ENCODE peak calls at places on chromosomes 11 and 22, in seven cellular contexts. One of them, this sample, is unnamed.

GRCh38 chr11:68448604-68449011 is 11.9 kb upstream of the PPP6R3 start:
- DNase-seq in kidney: peak; percentile 76
- DNase-seq in IMR-90: no peak
- DNase-seq in pancreas: no peak
- DNase-seq in mucosa of descending colon: no peak
- DNase-seq in AG04450: no peak
- DNase-seq in colonic mucosa: no peak
- DNase-seq in this sample: no peak

GRCh38 chr11:8257003-8257664 is 6.5 kb downstream of the LMO1 start:
- DNase-seq in IMR-90: no peak
- DNase-seq in mucosa of descending colon: no peak
- DNase-seq in AG04450: no peak
- DNase-seq in kidney: no peak
- DNase-seq in pancreas: no peak
- DNase-seq in colonic mucosa: no peak
- DNase-seq in this sample: no peak

GRCh38 chr11:64298966-64299846 is 952 bp upstream of the CATSPERZ start:
- DNase-seq in mucosa of descending colon: no peak
- DNase-seq in IMR-90: no peak
- DNase-seq in AG04450: no peak
- DNase-seq in pancreas: peak; percentile 81
- DNase-seq in colonic mucosa: peak; percentile 65
- DNase-seq in kidney: peak; percentile 85
- DNase-seq in this sample: no peak

GRCh38 chr11:129315781-129316579 is 59.7 kb upstream of the BARX2 start:
- DNase-seq in colonic mucosa: peak; percentile 87
- DNase-seq in kidney: no peak
- DNase-seq in AG04450: no peak
- DNase-seq in IMR-90: no peak
- DNase-seq in pancreas: peak; percentile 81
- DNase-seq in mucosa of descending colon: peak; percentile 68
- DNase-seq in this sample: no peak

GRCh38 chr11:33507967-33508366 is 192.7 kb downstream of the C11orf91 start:
- DNase-seq in AG04450: no peak
- DNase-seq in IMR-90: peak; percentile 53
- DNase-seq in colonic mucosa: no peak
- DNase-seq in kidney: no peak
- DNase-seq in pancreas: no peak
- DNase-seq in mucosa of descending colon: no peak
- DNase-seq in this sample: peak; percentile 69

GRCh38 chr11:8247312-8247711 is 16.4 kb downstream of the LMO1 start:
- DNase-seq in AG04450: no peak
- DNase-seq in kidney: peak; percentile 51
- DNase-seq in mucosa of descending colon: peak; percentile 40
- DNase-seq in IMR-90: no peak
- DNase-seq in pancreas: peak; percentile 57
- DNase-seq in colonic mucosa: peak; percentile 31
- DNase-seq in this sample: no peak

GRCh38 chr11:74443071-74443864 is 24.1 kb downstream of the KCNE3 start:
- DNase-seq in AG04450: no peak
- DNase-seq in pancreas: peak; percentile 61
- DNase-seq in mucosa of descending colon: peak; percentile 65
- DNase-seq in colonic mucosa: peak; percentile 69
- DNase-seq in IMR-90: peak; percentile 11
- DNase-seq in kidney: no peak
- DNase-seq in this sample: peak; percentile 71

GRCh38 chr11:65310215-65310614 is 4.5 kb upstream of the CDC42EP2 start:
- DNase-seq in mucosa of descending colon: peak; percentile 46
- DNase-seq in AG04450: no peak
- DNase-seq in pancreas: peak; percentile 39
- DNase-seq in colonic mucosa: peak; percentile 52
- DNase-seq in kidney: no peak
- DNase-seq in IMR-90: no peak
- DNase-seq in this sample: peak; percentile 43

GRCh38 chr11:68503281-68503687 is 42.7 kb downstream of the PPP6R3 start:
- DNase-seq in colonic mucosa: no peak
- DNase-seq in pancreas: no peak
- DNase-seq in mucosa of descending colon: no peak
- DNase-seq in AG04450: no peak
- DNase-seq in kidney: no peak
- DNase-seq in IMR-90: peak; percentile 36
- DNase-seq in this sample: peak; percentile 51

GRCh38 chr11:114821626-114822025 is 143.3 kb downstream of the NXPE2 start:
- DNase-seq in colonic mucosa: no peak
- DNase-seq in pancreas: no peak
- DNase-seq in kidney: no peak
- DNase-seq in IMR-90: peak; percentile 17
- DNase-seq in AG04450: no peak
- DNase-seq in mucosa of descending colon: no peak
- DNase-seq in this sample: peak; percentile 2

GRCh38 chr22:46027219-46028068 is 50.5 kb upstream of the WNT7B start:
- DNase-seq in colonic mucosa: peak; percentile 87
- DNase-seq in pancreas: peak; percentile 85
- DNase-seq in AG04450: no peak
- DNase-seq in kidney: peak; percentile 91
- DNase-seq in IMR-90: no peak
- DNase-seq in mucosa of descending colon: peak; percentile 87
- DNase-seq in this sample: no peak

GRCh38 chr11:17684550-17684949 is 34.8 kb upstream of the MYOD1 start:
- DNase-seq in pancreas: no peak
- DNase-seq in kidney: no peak
- DNase-seq in IMR-90: no peak
- DNase-seq in AG04450: no peak
- DNase-seq in colonic mucosa: no peak
- DNase-seq in mucosa of descending colon: no peak
- DNase-seq in this sample: no peak

GRCh38 chr11:118911113-118911879 is 14.4 kb downstream of the BCL9L start:
- DNase-seq in AG04450: no peak
- DNase-seq in kidney: peak; percentile 83
- DNase-seq in colonic mucosa: peak; percentile 77
- DNase-seq in pancreas: peak; percentile 51
- DNase-seq in mucosa of descending colon: peak; percentile 59
- DNase-seq in IMR-90: peak; percentile 52
- DNase-seq in this sample: peak; percentile 77

GRCh38 chr22:48709976-48710375 is 1117.7 kb downstream of the BRD1 start:
- DNase-seq in mucosa of descending colon: no peak
- DNase-seq in colonic mucosa: no peak
- DNase-seq in AG04450: no peak
- DNase-seq in IMR-90: no peak
- DNase-seq in pancreas: no peak
- DNase-seq in kidney: peak; percentile 28
- DNase-seq in this sample: no peak

GRCh38 chr11:95674669-95675358 is 114.8 kb downstream of the FAM76B start:
- DNase-seq in colonic mucosa: no peak
- DNase-seq in IMR-90: no peak
- DNase-seq in pancreas: no peak
- DNase-seq in kidney: no peak
- DNase-seq in mucosa of descending colon: no peak
- DNase-seq in AG04450: no peak
- DNase-seq in this sample: no peak

GRCh38 chr11:10743354-10744035 is 7.6 kb upstream of the CTR9 start:
- DNase-seq in kidney: no peak
- DNase-seq in AG04450: no peak
- DNase-seq in mucosa of descending colon: peak; percentile 58
- DNase-seq in colonic mucosa: peak; percentile 52
- DNase-seq in IMR-90: no peak
- DNase-seq in pancreas: no peak
- DNase-seq in this sample: no peak

GRCh38 chr22:20464912-20465758 is 27.5 kb upstream of the SCARF2 start:
- DNase-seq in kidney: peak; percentile 61
- DNase-seq in AG04450: no peak
- DNase-seq in colonic mucosa: no peak
- DNase-seq in IMR-90: no peak
- DNase-seq in mucosa of descending colon: no peak
- DNase-seq in pancreas: no peak
- DNase-seq in this sample: no peak

GRCh38 chr22:17774928-17775675 is 833 bp upstream of the BID start:
- DNase-seq in AG04450: no peak
- DNase-seq in colonic mucosa: no peak
- DNase-seq in kidney: peak; percentile 72
- DNase-seq in mucosa of descending colon: no peak
- DNase-seq in pancreas: no peak
- DNase-seq in IMR-90: no peak
- DNase-seq in this sample: no peak
- H3K4me3 ChIP-seq in AG04450: no peak overlapping the region
- H3K4me3 ChIP-seq in colonic mucosa: no peak overlapping the region
- H3K4me3 ChIP-seq in kidney: no peak overlapping the region
- H3K4me3 ChIP-seq in mucosa of descending colon: no peak overlapping the region
- H3K4me3 ChIP-seq in pancreas: no peak overlapping the region
- H3K4me3 ChIP-seq in IMR-90: no peak overlapping the region
- H3K4me3 ChIP-seq in this sample: no peak overlapping the region

GRCh38 chr22:50144005-50144614 is 26.4 kb upstream of the PANX2 start:
- DNase-seq in pancreas: no peak
- DNase-seq in colonic mucosa: no peak
- DNase-seq in IMR-90: no peak
- DNase-seq in mucosa of descending colon: no peak
- DNase-seq in AG04450: no peak
- DNase-seq in kidney: no peak
- DNase-seq in this sample: no peak

GRCh38 chr22:50148166-50148500 is 22.4 kb upstream of the PANX2 start:
- DNase-seq in AG04450: no peak
- DNase-seq in kidney: no peak
- DNase-seq in IMR-90: no peak
- DNase-seq in colonic mucosa: no peak
- DNase-seq in pancreas: no peak
- DNase-seq in mucosa of descending colon: no peak
- DNase-seq in this sample: no peak

GRCh38 chr22:50145741-50146439 is 24.6 kb upstream of the PANX2 start:
- DNase-seq in AG04450: no peak
- DNase-seq in colonic mucosa: no peak
- DNase-seq in pancreas: no peak
- DNase-seq in kidney: peak; percentile 76
- DNase-seq in IMR-90: no peak
- DNase-seq in mucosa of descending colon: no peak
- DNase-seq in this sample: no peak

GRCh38 chr22:50148991-50149721 is 21.4 kb upstream of the PANX2 start:
- DNase-seq in colonic mucosa: peak; percentile 61
- DNase-seq in IMR-90: peak; percentile 45
- DNase-seq in mucosa of descending colon: peak; percentile 75
- DNase-seq in AG04450: no peak
- DNase-seq in pancreas: peak; percentile 69
- DNase-seq in kidney: peak; percentile 80
- DNase-seq in this sample: peak; percentile 58

GRCh38 chr22:50146440-50147228 is 23.9 kb upstream of the PANX2 start:
- DNase-seq in AG04450: peak; percentile 42
- DNase-seq in kidney: peak; percentile 83
- DNase-seq in colonic mucosa: peak; percentile 64
- DNase-seq in IMR-90: peak; percentile 71
- DNase-seq in pancreas: peak; percentile 66
- DNase-seq in mucosa of descending colon: peak; percentile 60
- DNase-seq in this sample: peak; percentile 88
- TF ChIP-seq CTCF in AG04450: peak; percentile 99
- TF ChIP-seq CTCF in kidney: peak; percentile 87
- TF ChIP-seq CTCF in colonic mucosa: peak; percentile 64
- TF ChIP-seq CTCF in IMR-90: peak; percentile 85
- TF ChIP-seq CTCF in pancreas: peak; percentile 51
- TF ChIP-seq CTCF in mucosa of descending colon: peak; percentile 56
- TF ChIP-seq CTCF in this sample: peak; percentile 98

DNA sequence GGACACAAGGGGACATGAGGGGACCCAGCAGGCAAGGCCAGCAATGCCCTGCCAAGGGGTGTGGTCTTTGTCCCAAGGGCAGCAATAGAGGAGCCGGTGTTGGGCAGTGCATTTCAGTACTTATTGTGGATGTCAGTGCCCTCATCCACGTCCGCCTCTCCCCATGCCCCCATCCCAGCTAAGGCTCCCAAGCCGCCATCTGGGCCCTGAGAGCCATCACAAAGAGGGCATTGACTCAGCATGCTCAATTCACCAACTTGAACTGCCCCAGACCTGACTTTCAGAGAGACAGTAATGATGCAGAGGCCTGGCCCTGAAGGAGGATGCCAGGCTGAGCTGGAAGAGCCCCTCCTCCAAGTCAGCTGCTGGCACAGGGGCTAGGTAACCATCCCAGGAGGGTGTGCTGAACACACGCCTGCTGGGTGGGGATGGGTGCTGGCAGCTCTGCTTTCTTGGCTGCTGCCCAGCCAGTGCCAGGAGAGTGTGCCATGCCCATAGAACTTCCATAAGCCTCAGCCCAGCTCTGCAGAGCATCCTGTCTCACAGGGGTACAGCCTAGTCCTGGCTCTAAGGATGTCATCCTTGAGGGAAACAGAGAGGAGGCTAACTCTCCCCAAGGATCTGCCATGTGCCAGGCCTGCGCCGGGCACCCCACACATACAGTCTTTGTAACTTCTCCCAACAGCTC is 46.5 kb downstream of the PDE2A start:
- DNase-seq in mucosa of descending colon: peak; percentile 19
- DNase-seq in AG04450: no peak
- DNase-seq in IMR-90: no peak
- DNase-seq in colonic mucosa: no peak
- DNase-seq in pancreas: no peak
- DNase-seq in kidney: no peak
- DNase-seq in this sample: no peak
- H3K4me3 ChIP-seq in mucosa of descending colon: no peak overlapping the region
- H3K4me3 ChIP-seq in AG04450: no peak overlapping the region
- H3K4me3 ChIP-seq in IMR-90: no peak overlapping the region
- H3K4me3 ChIP-seq in colonic mucosa: no peak overlapping the region
- H3K4me3 ChIP-seq in pancreas: no peak overlapping the region
- H3K4me3 ChIP-seq in kidney: no peak overlapping the region
- H3K4me3 ChIP-seq in this sample: no peak overlapping the region

GRCh38 chr11:124970925-124971324 is 16.9 kb downstream of the CCDC15 start:
- DNase-seq in colonic mucosa: no peak
- DNase-seq in pancreas: no peak
- DNase-seq in AG04450: no peak
- DNase-seq in IMR-90: peak; percentile 35
- DNase-seq in mucosa of descending colon: peak; percentile 7
- DNase-seq in kidney: no peak
- DNase-seq in this sample: peak; percentile 73
- TF ChIP-seq CTCF in colonic mucosa: no peak
- TF ChIP-seq CTCF in pancreas: no peak
- TF ChIP-seq CTCF in AG04450: no peak
- TF ChIP-seq CTCF in IMR-90: no peak
- TF ChIP-seq CTCF in mucosa of descending colon: no peak
- TF ChIP-seq CTCF in kidney: no peak
- TF ChIP-seq CTCF in this sample: peak; percentile 28

DNA sequence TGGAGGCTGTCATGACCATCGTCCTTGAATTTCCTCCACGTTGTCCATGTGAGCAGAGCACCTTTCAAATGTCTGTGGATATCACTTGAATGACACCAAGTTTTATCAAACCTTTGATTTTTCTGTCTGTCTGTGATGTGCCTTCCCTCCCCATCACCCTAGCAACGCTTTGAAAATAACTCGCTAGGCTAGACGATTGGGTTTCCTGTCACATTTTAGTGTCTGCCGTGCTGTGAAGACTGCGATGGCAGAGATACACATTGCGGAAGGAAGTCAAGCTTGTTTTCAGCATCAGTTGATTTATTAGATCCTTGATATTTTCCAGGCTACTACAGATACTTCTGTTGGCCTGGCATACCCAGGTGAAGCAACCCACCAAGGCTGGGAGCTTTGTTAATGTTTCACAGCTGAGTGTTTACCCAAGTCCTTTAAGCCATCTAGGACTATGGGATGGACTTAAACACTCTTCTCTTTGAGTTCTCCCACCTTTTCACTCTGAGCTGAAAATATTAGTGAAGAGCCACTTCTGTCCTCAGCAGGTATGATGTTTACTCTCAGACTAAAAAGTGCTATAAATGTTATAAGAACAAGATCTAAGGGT is 93.7 kb upstream of the CD44 start:
- DNase-seq in mucosa of descending colon: peak; percentile 49
- DNase-seq in pancreas: no peak
- DNase-seq in kidney: no peak
- DNase-seq in AG04450: no peak
- DNase-seq in IMR-90: no peak
- DNase-seq in colonic mucosa: no peak
- DNase-seq in this sample: no peak
- H3K4me3 ChIP-seq in mucosa of descending colon: no peak overlapping the region
- H3K4me3 ChIP-seq in pancreas: no peak overlapping the region
- H3K4me3 ChIP-seq in kidney: no peak overlapping the region
- H3K4me3 ChIP-seq in AG04450: no peak overlapping the region
- H3K4me3 ChIP-seq in IMR-90: no peak overlapping the region
- H3K4me3 ChIP-seq in colonic mucosa: no peak overlapping the region
- H3K4me3 ChIP-seq in this sample: no peak overlapping the region